ENCODE peak calls at places on chromosomes 1 and 21, in seven cellular contexts. B, G, U, E, F, Y and H are unnamed samples.
A peak's percentile ranks its signal among the peaks of the same experiment; 100 is the strongest.

GRCh38 chr1:115469703-115470476 is 131.8 kb upstream of the NGF start:
- DNase-seq in G (peak; percentile 40), Y (no peak), B (peak; percentile 88), U (peak; percentile 68), F (peak; percentile 24), E (no peak), H (peak; percentile 75)

GRCh38 chr1:109011335-109011734 is 30.6 kb downstream of the WDR47 start:
- DNase-seq in F (no peak), U (no peak), B (no peak), E (no peak), G (no peak), Y (no peak), H (no peak)

GRCh38 chr1:243713470-243714186 is 136.4 kb downstream of the AKT3 start:
- DNase-seq in Y (no peak), B (no peak), E (no peak), F (no peak), G (no peak), U (peak; percentile 69), H (peak; percentile 49)

GRCh38 chr21:34592120-34592561 is 22.8 kb downstream of the RCAN1 start:
- DNase-seq in G (peak; percentile 56), Y (no peak), B (no peak), F (no peak), U (no peak), E (no peak), H (no peak)

GRCh38 chr1:240441684-240442083 is 170.3 kb downstream of the GREM2 start:
- DNase-seq in G (no peak), B (no peak), E (no peak), F (no peak), U (no peak), Y (no peak), H (no peak)

GRCh38 chr1:236301958-236302335 is 20.2 kb upstream of the ERO1B start:
- DNase-seq in F (no peak), E (no peak), U (no peak), G (no peak), B (no peak), Y (no peak), H (no peak)

GRCh38 chr1:14889937-14890440 is 263.6 kb upstream of the TMEM51 start:
- DNase-seq in F (no peak), U (no peak), G (no peak), E (no peak), Y (no peak), B (peak; percentile 76), H (no peak)

GRCh38 chr1:177517556-177517955 is 346.8 kb downstream of the BRINP2 start:
- DNase-seq in E (no peak), F (no peak), B (no peak), Y (no peak), G (no peak), U (no peak), H (peak; percentile 80)

GRCh38 chr1:237042892-237043576 is 1.1 kb downstream of the RYR2 start:
- DNase-seq in E (no peak), G (no peak), Y (no peak), U (no peak), F (no peak), B (peak; percentile 36), H (no peak)

GRCh38 chr1:45172015-45172414 is 34.4 kb downstream of the ZSWIM5 start:
- DNase-seq in G (no peak), B (no peak), E (no peak), F (no peak), U (peak; percentile 32), Y (no peak), H (no peak)